ENCODE peak calls at places on chromosomes 11 and 22, in six cellular contexts. C is psoas muscle; S is A549; K is effector memory CD4-positive, alpha-beta T cell; P is CD4-positive, alpha-beta memory T cell; Y is body of pancreas. J is an unnamed sample.

GRCh38 chr22:37525746-37526350 is 6.6 kb upstream of the CARD10 start:
- DNase-seq in C (no peak), S (no peak), K (no peak), P (no peak), Y (no peak), J (no peak)

GRCh38 chr22:48566741-48567140 is 1260.9 kb downstream of the BRD1 start:
- DNase-seq in C (no peak), S (no peak), K (no peak), P (no peak), Y (no peak), J (no peak)

GRCh38 chr11:61627831-61628753 is 47.2 kb upstream of the SYT7 start:
- DNase-seq in C (peak; percentile 83), S (peak; percentile 67), K (no peak), P (no peak), Y (peak; percentile 82), J (no peak)

GRCh38 chr11:117669062-117669461 is 128.0 kb downstream of the DSCAML1 start:
- DNase-seq in C (no peak), S (no peak), K (no peak), P (no peak), Y (no peak), J (no peak)

GRCh38 chr22:24953294-24954113 is 988 bp downstream of the KIAA1671 start:
- DNase-seq in C (no peak), S (no peak), K (no peak), P (no peak), Y (peak; percentile 32), J (no peak)

GRCh38 chr11:80719292-80719646 is 1278.4 kb upstream of the TENM4 start:
- DNase-seq in C (no peak), S (no peak), K (no peak), P (no peak), Y (no peak), J (no peak)

GRCh38 chr22:45997775-45998637 is 21.0 kb upstream of the WNT7B start:
- DNase-seq in C (no peak), S (no peak), K (no peak), P (no peak), Y (peak; percentile 56), J (no peak)

GRCh38 chr11:130124096-130124495 is 35.5 kb upstream of the ST14 start:
- DNase-seq in C (peak; percentile 92), S (peak; percentile 22), K (no peak), P (no peak), Y (peak; percentile 74), J (no peak)

GRCh38 chr22:36465232-36466021 is 16.0 kb downstream of the TXN2 start:
- DNase-seq in C (peak; percentile 95), S (peak; percentile 75), K (no peak), P (no peak), Y (peak; percentile 99), J (no peak)

GRCh38 chr11:16839821-16840220 is 101.4 kb downstream of the C11orf58 start:
- DNase-seq in C (no peak), S (no peak), K (no peak), P (no peak), Y (no peak), J (no peak)

GRCh38 chr11:66467034-66467659 is 442 bp downstream of the PELI3 start:
- DNase-seq in C (peak; percentile 76), S (peak; percentile 73), K (no peak), P (no peak), Y (peak; percentile 51), J (peak; percentile 65)

GRCh38 chr11:92224394-92225205 is at the start of gene FAT3:
- DNase-seq in C (peak; percentile 60), S (peak; percentile 37), K (no peak), P (no peak), Y (peak; percentile 6), J (no peak)

GRCh38 chr11:73252577-73253191 is 19.5 kb upstream of the P2RY6 start:
- DNase-seq in C (peak; percentile 28), S (no peak), K (no peak), P (no peak), Y (no peak), J (no peak)

GRCh38 chr11:103673773-103674172 is 362.7 kb upstream of the DDI1 start:
- DNase-seq in C (no peak), S (no peak), K (no peak), P (no peak), Y (no peak), J (no peak)

GRCh38 chr11:46338988-46339666 is 8.1 kb upstream of the DGKZ start:
- DNase-seq in C (no peak), S (no peak), K (no peak), P (no peak), Y (peak; percentile 25), J (no peak)

GRCh38 chr11:119727523-119728081 is 1.4 kb downstream of the NECTIN1 start:
- DNase-seq in C (peak; percentile 62), S (peak; percentile 51), K (no peak), P (no peak), Y (peak; percentile 40), J (no peak)

GRCh38 chr22:22228421-22228820 is 16.2 kb upstream of the VPREB1 start:
- DNase-seq in C (no peak), S (no peak), K (no peak), P (no peak), Y (no peak), J (no peak)

GRCh38 chr11:128603752-128604472 is 16.6 kb upstream of the ETS1 start:
- DNase-seq in C (no peak), S (no peak), K (no peak), P (no peak), Y (no peak), J (peak; percentile 18)

GRCh38 chr11:71421392-71421950 is 26.7 kb downstream of the DHCR7 start:
- DNase-seq in C (no peak), S (no peak), K (no peak), P (no peak), Y (no peak), J (no peak)
- H3K27ac ChIP-seq in C (no peak overlapping the region), S (no peak overlapping the region), K (no peak overlapping the region), P (no peak overlapping the region), Y (no peak overlapping the region), J (no peak overlapping the region)

GRCh38 chr11:57308426-57309060 is 16.2 kb downstream of the TNKS1BP1 start:
- DNase-seq in C (peak; percentile 50), S (no peak), K (no peak), P (no peak), Y (no peak), J (no peak)
- H3K27ac ChIP-seq in C (peak overlapping the region; percentile 92), S (no peak overlapping the region), K (no peak overlapping the region), P (no peak overlapping the region), Y (no peak overlapping the region), J (no peak overlapping the region)

GRCh38 chr11:85133636-85134035 is 493.5 kb downstream of the DLG2 start:
- DNase-seq in C (no peak), S (no peak), K (no peak), P (no peak), Y (no peak), J (no peak)

GRCh38 chr11:85137597-85137996 is 489.5 kb downstream of the DLG2 start:
- DNase-seq in C (no peak), S (no peak), K (no peak), P (no peak), Y (peak; percentile 30), J (no peak)

DNA sequence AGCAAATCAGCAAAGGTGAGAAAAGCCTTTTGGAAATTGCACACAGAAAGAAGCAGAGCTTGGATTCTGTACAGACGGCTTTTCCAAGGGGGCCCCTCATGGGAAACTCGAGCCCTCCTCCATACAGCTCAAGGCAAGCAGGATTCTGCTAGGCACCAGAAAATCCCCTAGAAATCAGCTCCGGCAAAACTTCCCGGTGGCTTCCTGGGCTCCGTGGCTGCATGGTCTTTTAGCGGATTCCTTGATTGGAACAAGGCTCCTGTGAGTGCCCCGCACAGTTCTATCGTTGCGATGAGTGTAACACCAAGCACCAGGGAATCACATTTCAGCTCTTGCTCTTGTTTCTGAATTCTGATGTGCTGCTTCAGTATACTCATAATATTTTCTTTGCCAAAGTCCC is 494.3 kb downstream of the DLG2 start:
- DNase-seq in C (peak; percentile 21), S (no peak), K (no peak), P (no peak), Y (no peak), J (no peak)
- H3K27ac ChIP-seq in C (no peak overlapping the region), S (no peak overlapping the region), K (no peak overlapping the region), P (no peak overlapping the region), Y (no peak overlapping the region), J (no peak overlapping the region)

GRCh38 chr11:4642043-4642442 is 1.7 kb upstream of the OR51E1 start:
- DNase-seq in C (no peak), S (no peak), K (no peak), P (no peak), Y (no peak), J (no peak)
- H3K27ac ChIP-seq in C (peak overlapping the region; percentile 53), S (no peak overlapping the region), K (no peak overlapping the region), P (no peak overlapping the region), Y (no peak overlapping the region), J (no peak overlapping the region)

GRCh38 chr11:11965192-11965591 is 43.2 kb downstream of the DKK3 start:
- DNase-seq in C (peak; percentile 32), S (no peak), K (no peak), P (no peak), Y (no peak), J (no peak)
- H3K27ac ChIP-seq in C (no peak overlapping the region), S (no peak overlapping the region), K (no peak overlapping the region), P (no peak overlapping the region), Y (no peak overlapping the region), J (no peak overlapping the region)

GRCh38 chr22:30201970-30202369 is 44.6 kb downstream of the LIF start:
- DNase-seq in C (no peak), S (no peak), K (no peak), P (no peak), Y (no peak), J (no peak)

GRCh38 chr22:30205281-30206115 is 41.1 kb downstream of the LIF start:
- DNase-seq in C (peak; percentile 85), S (peak; percentile 91), K (no peak), P (no peak), Y (peak; percentile 53), J (no peak)

GRCh38 chr22:30204015-30204741 is 42.4 kb downstream of the LIF start:
- DNase-seq in C (no peak), S (no peak), K (no peak), P (no peak), Y (no peak), J (no peak)

GRCh38 chr22:30204742-30205111 is 41.8 kb downstream of the LIF start:
- DNase-seq in C (peak; percentile 70), S (no peak), K (no peak), P (no peak), Y (no peak), J (no peak)

DNA sequence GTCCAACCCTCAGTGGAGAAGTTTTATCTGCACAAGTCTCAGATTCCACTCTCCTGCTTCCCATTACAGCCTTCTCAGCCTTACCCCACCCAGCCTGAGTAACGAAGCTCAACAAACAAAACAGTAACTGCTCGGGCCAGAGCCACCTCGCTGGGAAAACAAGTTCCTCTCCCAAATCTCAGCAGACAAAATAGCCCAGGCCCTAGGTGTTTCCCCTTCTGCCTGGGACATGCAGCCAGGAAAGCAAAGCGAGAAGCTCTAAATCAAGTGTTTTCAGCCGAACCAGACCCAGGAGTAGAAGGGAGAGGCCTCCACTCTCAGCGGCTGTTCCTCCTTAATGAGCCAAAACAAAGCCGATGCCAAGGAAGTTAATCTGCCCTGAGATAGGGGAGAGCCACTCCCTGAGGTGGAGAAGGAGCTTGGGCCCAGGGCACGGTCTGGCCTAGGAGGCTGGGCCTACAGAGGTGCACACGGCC is 44.0 kb downstream of the LIF start:
- DNase-seq in C (no peak), S (no peak), K (no peak), P (no peak), Y (peak; percentile 57), J (no peak)
- H3K27ac ChIP-seq in C (no peak overlapping the region), S (peak overlapping the region; percentile 100), K (no peak overlapping the region), P (no peak overlapping the region), Y (peak overlapping the region; percentile 54), J (no peak overlapping the region)